ENCODE peak calls at places on chromosomes 3 and 15, in eight cellular contexts. T is stomach, J is K562, Q is transverse colon, G is A549, N is tibial nerve, O is esophagus muscularis mucosa, D is SK-N-SH. V is an unnamed sample.

GRCh38 chr15:57607570-57608000 is 15.9 kb downstream of the MYZAP start:
- DNase-seq in N (no peak), O (no peak), J (no peak), G (peak), Q (peak), D (no peak), T (peak), V (no peak)

GRCh38 chr3:17747184-17747889 is 4.9 kb upstream of the TBC1D5 start:
- DNase-seq in O (no peak), D (no peak), N (no peak), T (no peak), J (no peak), Q (no peak), G (no peak), V (no peak)

GRCh38 chr15:34652726-34653033 is 69.2 kb upstream of the GOLGA8B start:
- DNase-seq in J (no peak), N (no peak), O (no peak), T (no peak), D (no peak), G (no peak), Q (no peak), V (no peak)

GRCh38 chr3:173799073-173799830 is 401.7 kb downstream of the NLGN1 start:
- DNase-seq in T (no peak), D (no peak), G (no peak), J (no peak), O (no peak), Q (no peak), N (no peak), V (no peak)

GRCh38 chr15:26882112-26882511 is 15.2 kb downstream of the GABRA5 start:
- DNase-seq in D (no peak), N (no peak), G (no peak), J (peak), Q (no peak), O (peak), T (no peak), V (no peak)

GRCh38 chr3:127067116-127067910 is 84.4 kb downstream of the PLXNA1 start:
- DNase-seq in D (no peak), T (no peak), N (no peak), O (no peak), G (no peak), Q (no peak), J (no peak), V (no peak)

GRCh38 chr3:131283862-131284261 is 97.7 kb upstream of the NUDT16 start:
- DNase-seq in G (no peak), O (no peak), T (no peak), N (no peak), Q (no peak), D (no peak), J (no peak), V (no peak)

GRCh38 chr15:83112233-83112958 is 5.0 kb downstream of the TM6SF1 start:
- DNase-seq in O (no peak), T (no peak), J (no peak), G (no peak), Q (no peak), D (no peak), N (no peak), V (no peak)

GRCh38 chr3:82229397-82229796 is 468.0 kb upstream of the GBE1 start:
- DNase-seq in Q (no peak), D (no peak), T (no peak), G (no peak), O (no peak), N (no peak), J (no peak), V (no peak)

GRCh38 chr3:168459229-168459784 is 363.6 kb upstream of the GOLIM4 start:
- DNase-seq in Q (no peak), G (no peak), N (no peak), D (no peak), T (no peak), O (no peak), J (no peak), V (no peak)

GRCh38 chr3:52182691-52183090 is 15.3 kb upstream of the ALAS1 start:
- DNase-seq in D (no peak), Q (no peak), G (no peak), N (no peak), T (no peak), O (no peak), J (no peak), V (no peak)

GRCh38 chr15:31510003-31510402 is 183.4 kb downstream of the KLF13 start:
- DNase-seq in N (peak), T (no peak), Q (no peak), D (no peak), J (no peak), O (no peak), G (no peak), V (no peak)

GRCh38 chr15:100308222-100309007 is 33.4 kb downstream of the ADAMTS17 start:
- DNase-seq in O (no peak), T (no peak), G (no peak), Q (no peak), J (no peak), D (no peak), N (peak), V (peak)

DNA sequence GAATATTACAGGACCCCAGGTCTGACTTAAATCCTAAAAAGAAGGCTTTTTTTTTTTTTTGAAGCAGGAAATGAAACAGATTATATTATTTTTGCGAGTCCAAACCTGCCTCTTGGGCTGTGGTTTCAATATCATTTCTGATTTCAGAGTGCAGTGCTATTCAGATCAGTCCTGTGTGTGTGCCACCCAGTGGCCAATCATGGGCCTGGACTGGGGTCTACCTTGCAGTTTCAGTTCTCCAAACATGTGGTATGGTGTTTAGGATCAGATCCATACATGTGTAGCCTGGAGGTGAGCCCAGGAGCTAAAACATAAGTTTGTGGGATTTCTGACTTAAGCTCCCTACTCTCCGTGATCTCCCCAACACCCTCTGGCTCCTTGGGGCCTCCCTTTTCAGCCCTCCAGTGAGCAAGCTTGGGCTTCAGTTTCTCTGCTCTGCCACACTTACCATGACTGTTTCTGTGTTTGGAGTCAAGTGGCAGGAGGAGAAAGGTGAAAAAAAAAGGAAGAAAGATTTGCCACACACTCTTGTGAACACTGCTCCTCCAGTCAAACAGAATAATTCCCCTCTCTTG is 12.1 kb upstream of the THSD4 start:
- DNase-seq in D (no peak), G (no peak), J (no peak), O (no peak), Q (peak), N (no peak), T (peak), V (no peak)
- TF ChIP-seq CTCF in D (peak), G (peak), J (peak), O (no peak), Q (peak), N (no peak), T (peak), V (no peak)

DNA sequence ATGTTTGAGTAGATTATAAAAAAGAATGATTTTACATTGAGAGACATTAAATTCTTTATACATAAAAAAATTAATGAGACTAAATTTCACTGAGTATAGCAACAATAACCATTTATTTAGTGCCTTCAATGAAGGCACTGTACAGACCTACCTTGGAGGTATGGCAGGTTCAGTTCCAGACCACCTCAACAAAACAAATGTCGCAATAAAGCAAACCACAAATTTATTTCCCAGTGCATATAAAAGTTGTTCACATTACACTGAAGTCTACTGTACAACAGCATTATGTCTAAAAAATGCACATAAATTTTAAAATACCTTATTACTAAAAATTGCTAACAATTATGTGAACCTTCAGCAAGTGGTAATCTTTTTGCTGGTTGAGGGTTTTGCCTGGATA is 58.8 kb downstream of the SLC24A1 start:
- DNase-seq in T (no peak), D (no peak), O (no peak), Q (no peak), J (no peak), G (no peak), N (no peak), V (no peak)
- TF ChIP-seq EP300 in T (no peak), D (no peak), O (no peak), Q (no peak), J (no peak), G (no peak), N (no peak), V (no peak)

GRCh38 chr15:38130739-38131498 is 121.7 kb upstream of the SPRED1 start:
- DNase-seq in J (no peak), Q (peak), G (no peak), T (peak), N (peak), D (peak), O (peak), V (peak)

GRCh38 chr15:38129531-38130199 is 123.0 kb upstream of the SPRED1 start:
- DNase-seq in J (no peak), Q (peak), O (peak), D (peak), N (peak), G (no peak), T (peak), V (peak)

GRCh38 chr15:38127306-38127731 is 125.3 kb upstream of the SPRED1 start:
- DNase-seq in Q (peak), T (no peak), O (no peak), N (no peak), J (no peak), G (no peak), D (no peak), V (no peak)

GRCh38 chr15:38130200-38130567 is 122.5 kb upstream of the SPRED1 start:
- DNase-seq in O (no peak), J (no peak), G (no peak), D (no peak), T (no peak), N (peak), Q (no peak), V (no peak)

DNA sequence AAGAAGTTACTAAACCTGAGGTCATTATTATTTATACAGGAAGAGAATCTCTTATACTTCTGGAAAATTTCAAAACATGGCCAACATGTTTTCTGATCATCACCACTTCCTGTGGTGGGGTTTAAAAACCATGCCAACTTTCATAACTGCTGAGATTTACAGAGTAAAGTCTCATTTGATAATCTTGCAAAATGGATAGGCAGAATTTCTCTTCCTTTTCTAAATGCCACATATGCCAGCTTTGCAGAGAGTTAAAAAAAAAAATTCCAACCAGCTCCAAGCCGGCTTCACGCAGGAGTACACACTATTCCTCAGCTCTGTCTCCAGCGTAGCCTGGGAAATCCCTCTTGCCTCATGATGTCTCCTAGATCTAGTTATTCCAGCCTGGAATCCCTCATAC is 124.2 kb upstream of the SPRED1 start:
- DNase-seq in J (no peak), T (no peak), N (no peak), G (no peak), O (no peak), D (no peak), Q (no peak), V (no peak)
- TF ChIP-seq CTCF in J (no peak), T (no peak), N (no peak), G (no peak), O (no peak), D (no peak), Q (no peak), V (no peak)

GRCh38 chr3:7737263-7737662 is 764.4 kb upstream of the LMCD1 start:
- DNase-seq in N (no peak), Q (no peak), G (no peak), T (no peak), D (no peak), J (no peak), O (no peak), V (no peak)

GRCh38 chr3:7739754-7740153 is 761.9 kb upstream of the LMCD1 start:
- DNase-seq in N (no peak), G (no peak), T (no peak), J (no peak), D (no peak), O (peak), Q (no peak), V (no peak)

GRCh38 chr3:7733933-7734332 is 767.7 kb upstream of the LMCD1 start:
- DNase-seq in Q (no peak), D (no peak), G (no peak), T (no peak), O (peak), J (no peak), N (no peak), V (no peak)

GRCh38 chr3:7728566-7729519 is 772.8 kb upstream of the LMCD1 start:
- DNase-seq in Q (no peak), N (no peak), T (no peak), J (no peak), G (no peak), O (peak), D (no peak), V (no peak)

GRCh38 chr3:7734456-7734855 is 767.2 kb upstream of the LMCD1 start:
- DNase-seq in T (no peak), G (no peak), Q (no peak), J (no peak), O (no peak), N (no peak), D (no peak), V (no peak)
- TF ChIP-seq EP300 in T (no peak), G (no peak), Q (no peak), J (no peak), O (no peak), N (no peak), D (no peak), V (no peak)

GRCh38 chr3:63561879-63562278 is 90.6 kb upstream of the SNTN start:
- DNase-seq in G (no peak), D (no peak), N (no peak), J (no peak), T (no peak), Q (no peak), O (no peak), V (no peak)

GRCh38 chr3:63559884-63560283 is 92.6 kb upstream of the SNTN start:
- DNase-seq in Q (no peak), N (no peak), J (no peak), T (no peak), G (no peak), D (no peak), O (no peak), V (no peak)

GRCh38 chr3:63562323-63562722 is 90.2 kb upstream of the SNTN start:
- DNase-seq in O (no peak), T (no peak), G (no peak), Q (no peak), J (no peak), D (no peak), N (no peak), V (no peak)

DNA sequence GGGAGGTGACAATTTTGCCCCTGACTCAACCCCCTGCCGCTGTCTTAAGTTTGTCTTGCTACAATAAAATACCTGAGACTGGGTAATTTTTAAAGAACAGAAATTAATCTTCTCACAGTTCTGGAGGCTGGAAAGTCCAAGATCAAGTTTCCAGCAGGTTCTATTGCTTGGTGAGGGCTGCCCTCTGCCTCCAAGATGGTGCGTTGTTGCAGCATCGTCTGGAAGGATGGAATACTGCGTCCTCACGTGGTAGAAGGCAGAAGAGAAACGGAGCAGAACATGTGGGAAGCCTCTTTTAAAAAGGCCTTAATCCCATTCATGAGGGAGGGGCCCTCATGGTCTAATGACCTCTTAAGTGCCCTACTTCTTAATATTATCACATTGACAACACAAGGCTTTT is 87.3 kb upstream of the SNTN start:
- DNase-seq in N (no peak), Q (no peak), T (no peak), G (no peak), O (no peak), D (no peak), J (no peak), V (no peak)
- TF ChIP-seq CTCF in N (no peak), Q (no peak), T (no peak), G (no peak), O (no peak), D (no peak), J (no peak), V (no peak)

GRCh38 chr15:88021601-88022000 is 234.9 kb downstream of the NTRK3 start:
- DNase-seq in J (no peak), N (no peak), G (no peak), Q (no peak), O (no peak), D (no peak), T (no peak), V (no peak)
- TF ChIP-seq EP300 in J (no peak), N (no peak), G (no peak), Q (no peak), O (no peak), D (no peak), T (no peak), V (no peak)